ENCODE peak calls at places on chromosomes 11 and 22, in seven cellular contexts. I is pancreas, A is neural progenitor cell, L is lung, N is left ventricle myocardium inferior, S is body of pancreas, U is sigmoid colon. C is an unnamed sample. For H3K27me3, the result is how much of the 10 kb centered on the place peaks cover.

GRCh38 chr11:80083561-80083960 is 642.7 kb upstream of the TENM4 start:
- DNase-seq in L (no peak), U (no peak), N (no peak), A (no peak), S (no peak), I (no peak), C (no peak)

GRCh38 chr22:50531546-50532352 is 1.9 kb upstream of the TYMP start:
- DNase-seq in S (peak), N (peak), A (peak), L (peak), U (peak), I (peak), C (peak)

GRCh38 chr22:47299879-47300697 is 537.6 kb downstream of the TBC1D22A start:
- DNase-seq in I (no peak), A (no peak), S (no peak), L (no peak), U (no peak), N (no peak), C (peak)

GRCh38 chr22:39940757-39941305 is 19.4 kb upstream of the TMA7B start:
- DNase-seq in N (no peak), A (no peak), L (no peak), U (no peak), S (no peak), I (no peak), C (no peak)

GRCh38 chr11:2072551-2073261 is 66.5 kb downstream of the IGF2 start:
- DNase-seq in I (no peak), S (no peak), U (no peak), N (no peak), L (no peak), A (no peak), C (no peak)

GRCh38 chr11:113675003-113675471 is 31.1 kb downstream of the TMPRSS5 start:
- DNase-seq in I (no peak), N (no peak), S (no peak), U (no peak), A (no peak), L (no peak), C (no peak)

GRCh38 chr22:44344407-44344806 is 31.7 kb upstream of the SHISAL1 start:
- DNase-seq in S (no peak), A (no peak), N (no peak), L (no peak), I (no peak), U (peak), C (no peak)

GRCh38 chr11:94060401-94060800 is 39.2 kb downstream of the HEPHL1 start:
- DNase-seq in S (no peak), U (no peak), N (no peak), L (no peak), A (no peak), I (no peak), C (no peak)

GRCh38 chr11:17543041-17543440 is 1.2 kb downstream of the USH1C start:
- DNase-seq in N (peak), I (no peak), L (no peak), A (no peak), S (no peak), U (no peak), C (no peak)

GRCh38 chr11:9664276-9665171 is 647 bp downstream of the SWAP70 start:
- DNase-seq in S (peak), I (peak), A (peak), U (peak), L (peak), N (peak), C (peak)

GRCh38 chr22:40009231-40009769 is 14.5 kb downstream of the FAM83F start:
- DNase-seq in S (peak), A (peak), I (no peak), U (no peak), N (no peak), L (no peak), C (no peak)

GRCh38 chr11:62671272-62671603 is 235 bp upstream of the UQCC3 start:
- DNase-seq in N (no peak), I (no peak), S (no peak), L (no peak), U (no peak), A (no peak), C (no peak)

GRCh38 chr11:75140269-75141138 is 10.4 kb upstream of the SLCO2B1 start:
- DNase-seq in A (peak), N (peak), U (no peak), L (peak), I (peak), S (peak), C (no peak)

GRCh38 chr11:67113231-67113721 is 5.8 kb upstream of the KDM2A start:
- DNase-seq in N (no peak), A (no peak), U (peak), S (no peak), L (no peak), I (no peak), C (no peak)

GRCh38 chr11:12859872-12860657 is 149.1 kb upstream of the RASSF10 start:
- DNase-seq in U (no peak), L (no peak), A (peak), N (no peak), S (no peak), I (no peak), C (no peak)

GRCh38 chr11:117703209-117703608 is 93.8 kb downstream of the DSCAML1 start:
- DNase-seq in L (no peak), U (no peak), I (no peak), N (no peak), S (no peak), A (peak), C (no peak)

GRCh38 chr11:120280566-120281160 is 40.7 kb downstream of the POU2F3 start:
- DNase-seq in U (no peak), A (no peak), I (no peak), S (no peak), N (no peak), L (no peak), C (no peak)

GRCh38 chr11:124405611-124406010 is 6.8 kb upstream of the OR8B3 start:
- DNase-seq in U (no peak), I (no peak), L (no peak), A (no peak), S (no peak), N (no peak), C (no peak)

GRCh38 chr11:128692750-128693578 is 908 bp upstream of the FLI1 start:
- DNase-seq in L (no peak), A (peak), I (no peak), S (no peak), U (no peak), N (no peak), C (no peak)

GRCh38 chr11:64245401-64245796 is 1.3 kb downstream of the PPP1R14B start:
- DNase-seq in A (no peak), S (peak), I (peak), N (no peak), L (no peak), U (peak), C (no peak)

GRCh38 chr22:48531108-48531507 is 1296.6 kb downstream of the BRD1 start:
- DNase-seq in I (no peak), U (no peak), N (no peak), A (no peak), L (no peak), S (no peak), C (no peak)

GRCh38 chr22:19757985-19758895 is 2.3 kb upstream of the TBX1 start:
- DNase-seq in A (peak), L (no peak), S (no peak), I (no peak), U (no peak), N (no peak), C (no peak)

GRCh38 chr11:65887026-65887722 is 1.1 kb downstream of the FIBP start:
- DNase-seq in I (peak), L (no peak), N (no peak), U (no peak), A (no peak), S (no peak), C (no peak)

GRCh38 chr11:72573380-72573949 is 100.8 kb downstream of the PDE2A start:
- DNase-seq in A (peak), N (no peak), I (no peak), L (no peak), U (no peak), S (no peak), C (no peak)

GRCh38 chr11:44333271-44334218 is 23.6 kb upstream of the ALX4 start:
- DNase-seq in S (no peak), I (no peak), A (no peak), N (no peak), U (no peak), L (no peak), C (no peak)
- H3K27me3 ChIP-seq in S (under half), I (under half), A (half or more), N (half or more), U (half or more), L (under half), C (under half)

GRCh38 chr11:92972248-92972647 is 2.8 kb downstream of the MTNR1B start:
- DNase-seq in I (no peak), S (no peak), N (no peak), L (no peak), A (no peak), U (no peak), C (no peak)
- TF ChIP-seq CTCF in I (no peak), S (no peak), N (no peak), L (no peak), A (no peak), U (no peak), C (no peak)

DNA sequence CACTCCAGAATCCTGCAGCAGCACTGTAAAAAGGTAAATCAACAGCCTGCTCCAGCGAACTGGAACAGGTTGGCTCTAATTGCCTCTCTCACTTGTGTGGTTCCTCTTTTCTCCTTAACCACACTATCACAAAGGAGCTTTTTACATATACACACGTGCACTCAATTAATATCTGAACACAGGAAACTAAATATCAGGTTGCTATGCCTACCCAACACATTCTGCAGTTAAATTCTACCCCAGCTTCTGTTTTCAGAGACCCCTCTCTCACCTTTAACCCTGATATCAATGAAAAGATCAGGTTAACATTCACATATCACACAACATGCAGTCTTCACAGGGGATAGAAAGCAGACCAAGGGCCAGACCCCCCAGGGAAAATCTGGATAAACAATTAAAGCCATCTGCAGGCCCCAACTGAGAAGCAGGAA is 10.9 kb downstream of the RBFOX2 start:
- DNase-seq in U (no peak), S (no peak), I (no peak), L (no peak), A (no peak), N (no peak), C (no peak)
- H3K4me3 ChIP-seq in U (no peak), S (no peak), I (no peak), L (no peak), A (no peak), N (no peak), C (no peak)

GRCh38 chr22:25903294-25903693 is 161.3 kb downstream of the MYO18B start:
- DNase-seq in I (no peak), L (no peak), U (no peak), N (no peak), A (peak), S (no peak), C (no peak)

GRCh38 chr22:25900880-25901279 is 158.9 kb downstream of the MYO18B start:
- DNase-seq in L (no peak), I (no peak), S (no peak), U (no peak), A (no peak), N (no peak), C (no peak)

GRCh38 chr22:25899566-25899965 is 157.6 kb downstream of the MYO18B start:
- DNase-seq in L (no peak), I (no peak), U (no peak), S (no peak), N (no peak), A (no peak), C (no peak)

GRCh38 chr22:25900390-25900789 is 158.4 kb downstream of the MYO18B start:
- DNase-seq in U (no peak), N (no peak), S (no peak), L (no peak), A (no peak), I (no peak), C (no peak)

DNA sequence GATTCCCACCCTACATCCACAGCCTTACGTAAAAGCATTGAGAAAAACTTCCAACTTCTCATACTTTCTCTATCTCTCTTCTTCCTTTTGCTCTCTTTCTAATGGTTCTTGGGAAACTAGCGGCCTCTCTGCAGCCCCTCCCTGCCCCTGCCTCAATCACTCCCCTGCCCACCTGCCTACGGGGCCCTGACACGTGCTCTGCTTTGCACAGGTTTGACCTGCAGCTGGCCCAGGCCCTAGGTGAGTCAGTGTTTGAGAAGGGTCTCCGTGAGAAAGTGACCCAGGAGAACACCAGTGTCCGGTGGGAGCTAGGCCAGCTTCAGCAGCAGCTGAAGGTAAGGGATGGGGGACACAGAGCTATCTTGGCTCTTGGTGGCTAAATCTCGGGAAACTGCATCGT is 160.4 kb downstream of the MYO18B start:
- DNase-seq in I (no peak), A (no peak), N (no peak), U (no peak), L (no peak), S (no peak), C (no peak)
- H3K27me3 ChIP-seq in I (under half), A (under half), N (under half), U (under half), L (under half), S (under half), C (under half)

GRCh38 chr11:451738-452137 is 1.7 kb downstream of the PTDSS2 start:
- DNase-seq in S (no peak), N (no peak), A (no peak), U (no peak), L (no peak), I (peak), C (no peak)

GRCh38 chr11:452203-452744 is 2.2 kb downstream of the PTDSS2 start:
- DNase-seq in U (no peak), N (no peak), I (peak), S (no peak), L (no peak), A (no peak), C (no peak)

GRCh38 chr11:449889-450808 is at the start of gene PTDSS2:
- DNase-seq in S (peak), N (peak), A (peak), L (peak), U (peak), I (peak), C (peak)

GRCh38 chr11:452916-453527 is 2.9 kb downstream of the PTDSS2 start:
- DNase-seq in I (peak), U (no peak), L (no peak), N (no peak), S (no peak), A (no peak), C (no peak)

GRCh38 chr11:450809-451451 is 851 bp downstream of the PTDSS2 start:
- DNase-seq in I (peak), N (peak), A (peak), S (peak), U (peak), L (peak), C (peak)
- TF ChIP-seq CTCF in I (no peak), N (no peak), A (peak), S (no peak), U (no peak), L (peak), C (peak)

GRCh38 chr11:13924801-13925327 is 37.7 kb upstream of the SPON1 start:
- DNase-seq in A (no peak), N (no peak), L (no peak), I (no peak), S (no peak), U (no peak), C (no peak)
- H3K4me3 ChIP-seq in A (no peak), N (no peak), L (no peak), I (no peak), S (no peak), U (no peak), C (no peak)

GRCh38 chr11:18792827-18793226 is 1.2 kb upstream of the PTPN5 start:
- DNase-seq in A (no peak), I (no peak), L (no peak), S (no peak), N (no peak), U (no peak), C (no peak)
- H3K27me3 ChIP-seq in A (half or more), I (under half), L (under half), S (under half), N (half or more), U (under half), C (under half)

DNA sequence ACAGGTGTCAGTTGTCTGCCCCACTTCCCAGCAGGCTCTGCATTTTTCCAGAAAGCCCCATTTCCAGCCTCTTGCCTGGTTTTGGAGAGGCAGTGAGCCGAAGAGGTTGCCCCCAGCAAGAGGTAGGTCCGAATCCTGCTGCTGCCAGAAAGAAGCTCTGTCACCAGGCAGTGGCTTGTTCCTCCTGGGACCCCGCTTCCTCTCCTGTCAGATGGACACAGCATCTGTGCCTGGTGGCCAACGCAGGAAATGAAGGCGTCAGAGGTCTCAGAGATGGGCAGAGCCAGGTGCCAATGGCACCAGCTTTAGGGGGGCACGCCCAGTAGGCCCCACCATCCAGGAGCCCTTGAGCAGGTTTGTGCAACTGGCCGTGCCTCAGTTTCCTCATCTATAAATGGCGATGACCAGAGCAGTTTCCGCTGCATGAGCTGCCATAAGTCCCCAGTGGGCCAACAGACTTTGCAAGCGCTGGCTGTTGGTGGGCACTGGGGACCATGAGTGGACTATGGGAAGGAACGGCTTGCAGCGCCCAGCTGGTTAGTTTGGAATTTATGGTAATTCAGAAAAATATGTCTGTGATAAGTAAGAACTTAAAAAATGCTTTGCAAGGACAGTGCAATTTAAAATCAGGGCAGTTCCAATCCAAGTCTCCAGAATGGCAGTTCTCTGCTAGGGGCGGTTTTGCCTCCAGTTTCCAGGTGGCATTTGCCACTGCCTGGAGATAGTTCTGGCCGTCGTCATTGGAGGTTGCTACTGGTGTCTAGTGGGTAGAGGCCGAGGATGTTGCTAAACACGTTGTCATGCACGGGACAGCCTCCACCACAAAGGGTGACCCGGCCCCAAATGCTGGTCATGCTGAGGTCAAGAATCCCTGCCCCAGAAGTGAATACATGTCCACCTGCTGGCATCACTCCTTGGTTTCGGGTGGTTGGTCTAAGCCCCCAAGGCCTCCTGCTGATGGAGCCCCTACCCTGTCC is 2.3 kb upstream of the OSBPL5 start:
- DNase-seq in A (no peak), U (no peak), L (no peak), I (no peak), S (no peak), N (peak), C (no peak)
- TF ChIP-seq CTCF in A (no peak), U (no peak), L (no peak), I (no peak), S (no peak), N (no peak), C (no peak)

DNA sequence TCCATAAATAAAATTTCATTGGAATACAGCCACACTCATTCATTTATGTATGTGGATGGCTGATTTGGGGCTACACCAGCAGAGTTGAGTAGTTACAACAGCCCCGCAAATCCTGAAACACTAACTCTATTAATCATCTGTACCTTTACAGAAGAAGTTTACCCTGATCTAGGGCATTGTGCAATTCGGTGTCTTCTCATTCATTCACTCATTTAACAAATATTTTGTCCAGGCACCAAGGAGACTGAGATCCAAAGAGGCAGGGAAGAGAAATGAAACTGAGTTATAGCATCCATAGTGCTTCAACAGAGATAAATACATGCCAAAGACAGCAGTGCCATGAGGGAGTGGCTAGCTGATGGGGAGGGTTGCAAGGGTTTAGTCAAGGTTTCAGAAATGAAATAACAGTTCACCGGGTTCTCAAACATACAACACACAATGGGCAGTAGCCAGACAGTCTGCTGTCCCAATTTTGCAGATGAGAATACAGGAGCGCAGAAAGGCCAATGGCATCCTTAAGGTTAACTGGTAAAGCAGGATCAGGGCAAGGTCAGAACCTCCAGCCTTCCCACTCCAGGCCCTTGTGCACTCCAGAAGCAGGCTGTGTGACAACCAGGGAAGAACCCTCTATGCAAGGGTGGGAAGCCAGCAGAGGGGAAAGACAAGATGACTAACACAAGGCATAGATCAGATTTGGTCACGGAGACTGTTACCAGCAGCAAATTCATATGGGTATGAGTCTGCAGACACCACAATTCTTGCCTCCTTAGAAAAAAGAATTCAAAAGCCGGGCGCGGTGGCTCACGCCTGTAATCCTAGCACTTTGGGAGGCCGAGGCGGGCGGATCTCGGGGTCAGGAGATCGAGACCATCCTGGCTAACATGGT is 40.0 kb upstream of the MTNR1B start:
- DNase-seq in L (no peak), A (no peak), S (no peak), I (no peak), N (no peak), U (no peak), C (no peak)
- H3K4me3 ChIP-seq in L (no peak), A (no peak), S (no peak), I (no peak), N (no peak), U (no peak), C (no peak)

C was measured in right atrium auricular region.